ENCODE peak calls at places on chromosomes 1 and 21, in eight cellular contexts. N is ovary, U is prostate gland, X is HepG2, L is testis, S is H1, V is GM12878, Q is HCT116. E is an unnamed sample.

GRCh38 chr21:46667191-46667734 is 31.8 kb downstream of the PRMT2 start:
- DNase-seq in N (no peak), U (no peak), X (peak), L (no peak), S (no peak), V (no peak), Q (no peak), E (peak)

GRCh38 chr1:95503371-95504145 is 269.5 kb downstream of the RWDD3 start:
- DNase-seq in N (no peak), U (no peak), X (no peak), L (no peak), S (no peak), V (no peak), Q (no peak), E (no peak)

GRCh38 chr1:212760126-212760823 is 31.3 kb downstream of the NSL1 start:
- DNase-seq in N (no peak), U (no peak), X (peak), L (no peak), S (peak), V (no peak), Q (no peak), E (no peak)

GRCh38 chr1:152151646-152152045 is 7.4 kb downstream of the RPTN start:
- DNase-seq in N (no peak), U (no peak), X (no peak), L (no peak), S (no peak), V (no peak), Q (no peak), E (no peak)

GRCh38 chr21:38037416-38037815 is 121.2 kb upstream of the KCNJ6 start:
- DNase-seq in N (no peak), U (no peak), X (no peak), L (no peak), S (no peak), V (no peak), Q (no peak), E (no peak)

GRCh38 chr1:32127780-32128179 is 19.9 kb downstream of the KPNA6 start:
- DNase-seq in N (no peak), U (no peak), X (no peak), L (no peak), S (no peak), V (no peak), Q (no peak), E (no peak)

GRCh38 chr1:174242856-174243255 is 83.5 kb downstream of the RABGAP1L start:
- DNase-seq in N (no peak), U (no peak), X (no peak), L (no peak), S (no peak), V (no peak), Q (no peak), E (no peak)

GRCh38 chr1:169106921-169107672 is 607 bp downstream of the ATP1B1 start:
- DNase-seq in N (no peak), U (no peak), X (no peak), L (peak), S (peak), V (no peak), Q (no peak), E (no peak)

GRCh38 chr1:167705250-167705649 is 16.5 kb upstream of the MPZL1 start:
- DNase-seq in N (no peak), U (no peak), X (no peak), L (no peak), S (no peak), V (no peak), Q (no peak), E (no peak)

GRCh38 chr1:233394860-233395717 is 67.6 kb downstream of the MAP3K21 start:
- DNase-seq in N (no peak), U (peak), X (peak), L (peak), S (no peak), V (no peak), Q (peak), E (peak)

GRCh38 chr1:107536266-107536665 is 395.4 kb downstream of the NTNG1 start:
- DNase-seq in N (no peak), U (peak), X (no peak), L (no peak), S (no peak), V (no peak), Q (no peak), E (no peak)

GRCh38 chr1:244186372-244186771 is 135.3 kb downstream of the ZBTB18 start:
- DNase-seq in N (no peak), U (no peak), X (no peak), L (no peak), S (no peak), V (no peak), Q (no peak), E (no peak)

GRCh38 chr21:29473808-29474207 is 175.1 kb downstream of the BACH1 start:
- DNase-seq in N (no peak), U (no peak), X (no peak), L (no peak), S (no peak), V (no peak), Q (no peak), E (no peak)

GRCh38 chr1:167520711-167521206 is 2.4 kb upstream of the CD247 start:
- DNase-seq in N (no peak), U (no peak), X (no peak), L (no peak), S (no peak), V (no peak), Q (no peak), E (no peak)

GRCh38 chr1:41683681-41684500 is 199.4 kb upstream of the EDN2 start:
- DNase-seq in N (no peak), U (no peak), X (no peak), L (no peak), S (no peak), V (no peak), Q (no peak), E (peak)

GRCh38 chr21:34336756-34337391 is 26.9 kb upstream of the KCNE2 start:
- DNase-seq in N (no peak), U (no peak), X (no peak), L (peak), S (peak), V (no peak), Q (no peak), E (no peak)

GRCh38 chr1:95309031-95309459 is 75.0 kb downstream of the RWDD3 start:
- DNase-seq in N (no peak), U (peak), X (peak), L (peak), S (no peak), V (no peak), Q (peak), E (peak)

GRCh38 chr1:50492142-50492541 is 68.9 kb upstream of the DMRTA2 start:
- DNase-seq in N (no peak), U (no peak), X (no peak), L (no peak), S (no peak), V (no peak), Q (no peak), E (no peak)

GRCh38 chr1:17419626-17420328 is 19.7 kb downstream of the RCC2 start:
- DNase-seq in N (peak), U (peak), X (no peak), L (peak), S (peak), V (no peak), Q (no peak), E (no peak)

GRCh38 chr1:17420361-17420760 is 19.1 kb downstream of the RCC2 start:
- DNase-seq in N (no peak), U (no peak), X (no peak), L (no peak), S (no peak), V (no peak), Q (no peak), E (no peak)

GRCh38 chr1:17414022-17414421 is 25.5 kb downstream of the RCC2 start:
- DNase-seq in N (no peak), U (no peak), X (no peak), L (no peak), S (no peak), V (no peak), Q (no peak), E (no peak)

GRCh38 chr1:17412093-17412870 is 27.2 kb downstream of the RCC2 start:
- DNase-seq in N (no peak), U (peak), X (no peak), L (no peak), S (no peak), V (no peak), Q (no peak), E (no peak)

GRCh38 chr1:17416389-17416788 is 23.1 kb downstream of the RCC2 start:
- DNase-seq in N (no peak), U (no peak), X (no peak), L (no peak), S (no peak), V (no peak), Q (no peak), E (no peak)
- TF ChIP-seq POLR2A in N (no peak), U (no peak), X (no peak), L (no peak), S (no peak), V (peak), Q (no peak), E (no peak)

GRCh38 chr1:27789511-27790154 is 16.6 kb downstream of the STX12 start:
- DNase-seq in N (no peak), U (peak), X (no peak), L (no peak), S (no peak), V (no peak), Q (no peak), E (no peak)
- TF ChIP-seq POLR2A in N (no peak), U (no peak), X (no peak), L (no peak), S (no peak), V (no peak), Q (no peak), E (no peak)

GRCh38 chr1:64963466-64963865 is 2.9 kb downstream of the JAK1 start:
- DNase-seq in N (no peak), U (no peak), X (no peak), L (no peak), S (no peak), V (no peak), Q (no peak), E (no peak)

GRCh38 chr1:64967381-64967780 is 1.0 kb upstream of the JAK1 start:
- DNase-seq in N (no peak), U (no peak), X (no peak), L (no peak), S (no peak), V (no peak), Q (no peak), E (no peak)

GRCh38 chr1:64969305-64970066 is 3.1 kb upstream of the JAK1 start:
- DNase-seq in N (no peak), U (no peak), X (peak), L (no peak), S (no peak), V (no peak), Q (no peak), E (no peak)

GRCh38 chr1:64965239-64966157 is 851 bp downstream of the JAK1 start:
- DNase-seq in N (peak), U (peak), X (no peak), L (peak), S (peak), V (no peak), Q (no peak), E (peak)

DNA sequence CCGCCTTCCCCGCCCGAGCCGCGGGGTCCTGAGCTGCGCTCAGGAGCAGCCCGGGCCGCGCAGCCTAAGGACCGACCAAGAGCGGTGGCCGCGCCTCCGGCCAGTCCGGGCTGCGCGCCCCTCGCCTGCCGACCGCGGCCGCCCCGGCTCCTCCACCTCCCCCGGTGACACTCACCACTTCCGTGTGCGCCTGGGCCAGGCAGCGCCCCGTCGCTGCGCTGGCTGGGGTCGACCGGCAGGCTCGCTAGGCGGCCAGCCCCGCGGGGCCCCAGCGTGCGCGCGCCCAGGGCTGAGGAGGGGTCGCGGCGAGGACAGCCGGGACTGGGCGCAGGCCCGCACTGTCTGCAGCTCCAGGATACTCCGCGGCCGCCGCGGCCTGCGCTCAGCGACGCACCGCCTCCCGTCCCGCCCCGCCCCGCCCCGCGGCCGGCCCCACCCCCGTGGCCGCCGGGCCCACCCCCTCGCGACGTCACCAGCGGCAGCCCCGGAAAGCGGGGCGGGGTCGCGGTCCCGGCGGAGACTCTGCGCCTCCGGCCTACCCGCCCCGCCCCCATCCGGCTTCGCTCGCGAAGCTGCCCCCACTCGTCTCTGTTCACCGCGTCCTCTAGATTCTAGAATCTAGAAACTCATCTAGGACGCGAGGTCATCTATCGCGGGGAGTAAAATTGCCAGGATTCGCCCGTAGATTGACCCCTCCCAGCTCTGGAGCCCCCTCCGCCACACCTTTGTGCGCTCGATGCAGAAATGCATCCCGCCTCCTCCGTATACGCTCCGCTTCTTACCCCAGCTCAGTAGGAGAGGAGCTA is at the start of gene JAK1:
- DNase-seq in N (peak), U (peak), X (peak), L (peak), S (peak), V (no peak), Q (no peak), E (peak)
- TF ChIP-seq POLR2A in N (peak), U (peak), X (peak), L (no peak), S (peak), V (peak), Q (peak), E (peak)

DNA sequence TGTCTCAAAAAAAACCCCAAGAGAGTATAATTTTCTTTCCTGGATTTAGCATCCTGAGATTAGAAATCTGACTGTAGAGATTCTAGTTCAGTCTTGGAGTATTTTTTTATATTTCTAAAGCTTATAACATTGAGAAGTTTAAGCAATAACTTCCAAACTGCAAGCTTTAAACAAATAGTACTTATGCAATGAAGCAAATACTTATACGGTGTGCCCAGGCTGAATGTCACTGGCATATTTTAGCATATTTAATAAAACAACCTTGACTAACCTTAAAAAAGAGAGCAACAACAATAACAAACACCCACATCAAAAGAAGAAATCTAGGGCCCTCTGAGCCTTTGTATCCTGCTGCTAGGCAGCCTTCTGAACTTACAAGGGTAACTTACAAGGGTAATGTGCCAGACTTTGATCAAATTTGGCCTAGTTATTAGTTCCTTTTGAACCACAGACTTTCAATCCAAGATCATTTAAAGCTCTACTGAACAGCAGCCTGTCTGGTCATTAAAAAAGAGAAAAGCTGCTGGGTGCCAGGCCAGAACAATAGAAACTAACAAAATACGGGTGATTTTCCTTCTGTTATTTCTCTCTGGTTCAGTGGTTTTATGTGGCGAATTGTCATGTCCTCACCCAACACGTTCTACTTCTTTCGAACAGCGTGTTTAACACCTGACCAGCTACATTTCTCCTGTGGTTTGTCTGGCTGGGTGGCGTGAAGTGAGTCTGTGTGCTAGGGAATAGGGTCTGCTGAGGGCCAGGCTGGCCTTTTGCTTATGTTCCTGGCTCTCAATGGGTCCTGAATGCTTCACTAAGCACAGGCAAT is 16.2 kb downstream of the MTOR start:
- DNase-seq in N (no peak), U (peak), X (no peak), L (no peak), S (no peak), V (no peak), Q (no peak), E (no peak)
- TF ChIP-seq POLR2A in N (no peak), U (no peak), X (no peak), L (no peak), S (no peak), V (no peak), Q (no peak), E (no peak)

DNA sequence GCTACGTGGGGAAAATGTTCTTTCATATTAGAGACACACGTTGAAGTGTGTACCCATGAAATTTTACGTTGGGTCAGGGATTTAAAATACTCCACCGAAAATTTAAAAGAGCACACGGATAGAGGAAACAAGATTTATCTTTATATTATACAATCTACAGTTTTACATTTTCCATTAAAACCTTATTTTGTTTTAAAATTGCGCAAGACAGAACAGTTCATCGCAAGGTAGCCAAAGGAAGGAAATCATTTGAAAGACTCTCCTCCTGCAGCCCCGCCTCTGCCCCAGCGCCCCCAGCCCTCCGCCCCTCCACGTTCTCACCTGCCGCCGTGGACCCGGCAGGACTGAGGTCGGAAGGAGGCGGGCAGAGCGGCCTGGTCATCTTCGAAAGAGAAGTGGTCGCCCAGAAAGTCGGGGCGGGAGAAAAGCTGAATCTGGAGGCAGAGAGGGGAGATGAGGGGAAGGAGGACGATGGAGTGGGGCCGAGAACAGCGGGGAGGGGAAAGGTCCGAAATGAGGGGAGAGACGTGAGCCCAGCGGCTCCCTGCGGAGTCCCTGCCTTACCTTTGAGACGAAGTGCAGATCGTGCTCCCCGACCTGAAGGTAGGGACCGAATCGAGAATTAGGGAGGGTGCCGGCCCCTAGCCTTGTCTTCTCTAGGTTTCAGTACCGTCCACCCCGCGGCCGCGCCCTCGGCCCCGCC is 18.0 kb downstream of the CRYBG2 start:
- DNase-seq in N (no peak), U (no peak), X (no peak), L (no peak), S (no peak), V (no peak), Q (no peak), E (no peak)
- TF ChIP-seq POLR2A in N (no peak), U (peak), X (no peak), L (no peak), S (peak), V (no peak), Q (no peak), E (no peak)

E was measured in H54.